ENCODE peak calls at places on chromosomes 16 and 17, in six cellular contexts. One of them, this sample, is unnamed.

GRCh38 chr17:40563371-40564052 is 1.8 kb downstream of the CCR7 start:
- DNase-seq in K562: no peak
- DNase-seq in AG08395: no peak
- DNase-seq in AG04450: no peak
- DNase-seq in NCI-H1105 treated with DMSO at 0.1 percent for 48 hours: no peak
- DNase-seq in thoracic aorta: no peak
- DNase-seq in this sample: no peak

GRCh38 chr16:2008631-2009301 is 855 bp downstream of the ZNF598 start:
- DNase-seq in K562: peak
- DNase-seq in thoracic aorta: no peak
- DNase-seq in AG04450: no peak
- DNase-seq in NCI-H1105 treated with DMSO at 0.1 percent for 48 hours: no peak
- DNase-seq in AG08395: peak
- DNase-seq in this sample: peak

GRCh38 chr16:84532299-84532724 is 27.9 kb upstream of the MEAK7 start:
- DNase-seq in AG04450: peak
- DNase-seq in AG08395: peak
- DNase-seq in K562: no peak
- DNase-seq in thoracic aorta: peak
- DNase-seq in NCI-H1105 treated with DMSO at 0.1 percent for 48 hours: no peak
- DNase-seq in this sample: no peak

GRCh38 chr17:38590988-38591758 is 14.6 kb downstream of the SRCIN1 start:
- DNase-seq in thoracic aorta: no peak
- DNase-seq in AG04450: no peak
- DNase-seq in K562: no peak
- DNase-seq in AG08395: no peak
- DNase-seq in NCI-H1105 treated with DMSO at 0.1 percent for 48 hours: no peak
- DNase-seq in this sample: no peak

GRCh38 chr17:55089955-55090573 is 121.5 kb downstream of the STXBP4 start:
- DNase-seq in AG04450: no peak
- DNase-seq in AG08395: no peak
- DNase-seq in NCI-H1105 treated with DMSO at 0.1 percent for 48 hours: no peak
- DNase-seq in thoracic aorta: no peak
- DNase-seq in K562: peak
- DNase-seq in this sample: peak

GRCh38 chr17:82838386-82839063 is 1.3 kb downstream of the ZNF750 start:
- DNase-seq in AG08395: peak
- DNase-seq in K562: no peak
- DNase-seq in thoracic aorta: no peak
- DNase-seq in AG04450: no peak
- DNase-seq in NCI-H1105 treated with DMSO at 0.1 percent for 48 hours: no peak
- DNase-seq in this sample: no peak

GRCh38 chr16:31476305-31477219 is 4.6 kb downstream of the TGFB1I1 start:
- DNase-seq in AG08395: no peak
- DNase-seq in AG04450: no peak
- DNase-seq in NCI-H1105 treated with DMSO at 0.1 percent for 48 hours: no peak
- DNase-seq in thoracic aorta: no peak
- DNase-seq in K562: peak
- DNase-seq in this sample: peak

GRCh38 chr16:88455610-88456355 is 2.7 kb downstream of the ZFPM1 start:
- DNase-seq in NCI-H1105 treated with DMSO at 0.1 percent for 48 hours: peak
- DNase-seq in AG08395: peak
- DNase-seq in AG04450: no peak
- DNase-seq in thoracic aorta: no peak
- DNase-seq in K562: peak
- DNase-seq in this sample: peak

GRCh38 chr17:35534694-35535093 is 2.8 kb downstream of the SLFN12L start:
- DNase-seq in AG04450: no peak
- DNase-seq in K562: no peak
- DNase-seq in thoracic aorta: no peak
- DNase-seq in NCI-H1105 treated with DMSO at 0.1 percent for 48 hours: no peak
- DNase-seq in AG08395: no peak
- DNase-seq in this sample: no peak